ENCODE peak calls at places on chromosomes 2 and 18, in ten cellular contexts. S is HFFc6; U is brain microvascular endothelial cell; J is CD8-positive, alpha-beta T cell; I is uterus; E is AG04450; M is AG09309; P is left lung; T is progenitor cell of endocrine pancreas; Z is adrenal gland. O is an unnamed sample.

GRCh38 chr2:54722641-54723299 is 692 bp upstream of the EML6 start:
- DNase-seq in S (peak), U (no peak), J (no peak), I (no peak), E (no peak), M (peak), P (no peak), T (no peak), Z (peak), O (no peak)

GRCh38 chr2:123769001-123769400 is 256.1 kb upstream of the CNTNAP5 start:
- DNase-seq in S (no peak), U (no peak), J (no peak), I (no peak), E (no peak), M (no peak), P (no peak), T (no peak), Z (no peak), O (no peak)

GRCh38 chr2:111168528-111168929 is 47.8 kb downstream of the BCL2L11 start:
- DNase-seq in S (peak), U (peak), J (peak), I (peak), E (peak), M (peak), P (no peak), T (no peak), Z (peak), O (no peak)

GRCh38 chr2:215841175-215841816 is 172.1 kb downstream of the MREG start:
- DNase-seq in S (no peak), U (no peak), J (no peak), I (no peak), E (no peak), M (no peak), P (no peak), T (no peak), Z (no peak), O (no peak)

GRCh38 chr18:13548944-13549878 is 177.1 kb downstream of the FAM210A start:
- DNase-seq in S (no peak), U (no peak), J (peak), I (no peak), E (no peak), M (no peak), P (no peak), T (no peak), Z (no peak), O (no peak)

GRCh38 chr2:53505814-53506213 is 261.8 kb upstream of the CHAC2 start:
- DNase-seq in S (peak), U (no peak), J (no peak), I (no peak), E (no peak), M (no peak), P (no peak), T (no peak), Z (no peak), O (no peak)

GRCh38 chr2:45758018-45758417 is 106.5 kb downstream of the PRKCE start:
- DNase-seq in S (no peak), U (no peak), J (no peak), I (no peak), E (no peak), M (no peak), P (no peak), T (no peak), Z (no peak), O (no peak)

GRCh38 chr18:23354625-23355024 is 98.5 kb upstream of the RIOK3 start:
- DNase-seq in S (peak), U (peak), J (no peak), I (no peak), E (no peak), M (no peak), P (no peak), T (no peak), Z (no peak), O (no peak)

GRCh38 chr2:58638256-58638795 is 397.2 kb upstream of the FANCL start:
- DNase-seq in S (no peak), U (no peak), J (no peak), I (no peak), E (no peak), M (no peak), P (no peak), T (no peak), Z (no peak), O (no peak)

GRCh38 chr18:59145055-59145454 is 5.4 kb downstream of the SEC11C start:
- DNase-seq in S (no peak), U (no peak), J (no peak), I (no peak), E (no peak), M (no peak), P (no peak), T (no peak), Z (no peak), O (no peak)

GRCh38 chr2:222993920-222994650 is 57.9 kb upstream of the KCNE4 start:
- DNase-seq in S (peak), U (peak), J (no peak), I (peak), E (peak), M (peak), P (no peak), T (no peak), Z (peak), O (no peak)

GRCh38 chr2:31196622-31197021 is 20.7 kb downstream of the CAPN14 start:
- DNase-seq in S (no peak), U (no peak), J (no peak), I (no peak), E (no peak), M (no peak), P (no peak), T (no peak), Z (no peak), O (no peak)

GRCh38 chr2:217113496-217113895 is 253.6 kb upstream of the TNP1 start:
- DNase-seq in S (no peak), U (no peak), J (no peak), I (no peak), E (no peak), M (no peak), P (no peak), T (no peak), Z (no peak), O (no peak)

GRCh38 chr2:118837621-118838020 is 9.8 kb downstream of the EN1 start:
- DNase-seq in S (no peak), U (no peak), J (no peak), I (no peak), E (no peak), M (no peak), P (no peak), T (no peak), Z (no peak), O (no peak)

GRCh38 chr18:24009651-24010333 is 4.8 kb upstream of the TTC39C start:
- DNase-seq in S (no peak), U (no peak), J (peak), I (no peak), E (no peak), M (no peak), P (no peak), T (no peak), Z (no peak), O (no peak)

GRCh38 chr2:216335252-216335651 is 37.0 kb downstream of the MARCHF4 start:
- DNase-seq in S (no peak), U (no peak), J (no peak), I (no peak), E (no peak), M (no peak), P (no peak), T (no peak), Z (no peak), O (no peak)

GRCh38 chr2:228853151-228853550 is 417.9 kb downstream of the PID1 start:
- DNase-seq in S (no peak), U (no peak), J (no peak), I (no peak), E (no peak), M (no peak), P (no peak), T (no peak), Z (no peak), O (no peak)

GRCh38 chr2:159661286-159661685 is 44.9 kb upstream of the BAZ2B start:
- DNase-seq in S (peak), U (no peak), J (no peak), I (no peak), E (no peak), M (no peak), P (no peak), T (no peak), Z (no peak), O (no peak)

GRCh38 chr18:77082316-77082715 is 50.3 kb downstream of the MBP start:
- DNase-seq in S (no peak), U (no peak), J (no peak), I (no peak), E (no peak), M (no peak), P (no peak), T (no peak), Z (no peak), O (no peak)

GRCh38 chr2:204794624-204795023 is 249.3 kb downstream of the PARD3B start:
- DNase-seq in S (no peak), U (no peak), J (no peak), I (no peak), E (no peak), M (no peak), P (no peak), T (no peak), Z (no peak), O (no peak)

GRCh38 chr2:144935736-144936135 is 415.8 kb upstream of the ZEB2 start:
- DNase-seq in S (no peak), U (no peak), J (no peak), I (no peak), E (no peak), M (no peak), P (no peak), T (no peak), Z (no peak), O (no peak)

GRCh38 chr2:239720411-239721365 is 304.5 kb downstream of the NDUFA10 start:
- DNase-seq in S (no peak), U (no peak), J (peak), I (peak), E (no peak), M (no peak), P (no peak), T (no peak), Z (peak), O (no peak)

GRCh38 chr2:40367652-40368051 is 84.2 kb downstream of the SLC8A1 start:
- DNase-seq in S (peak), U (peak), J (no peak), I (no peak), E (no peak), M (no peak), P (no peak), T (no peak), Z (no peak), O (no peak)
- TF ChIP-seq CTCF in S (no peak), U (no peak), J (no peak), I (no peak), E (no peak), M (no peak), P (no peak), T (no peak), Z (no peak), O (no peak)

GRCh38 chr2:1458432-1458831 is 45.2 kb downstream of the TPO start:
- DNase-seq in S (no peak), U (no peak), J (no peak), I (no peak), E (no peak), M (no peak), P (no peak), T (no peak), Z (no peak), O (no peak)
- TF ChIP-seq CTCF in S (no peak), U (no peak), J (no peak), I (no peak), E (no peak), M (no peak), P (no peak), T (no peak), Z (no peak), O (no peak)

DNA sequence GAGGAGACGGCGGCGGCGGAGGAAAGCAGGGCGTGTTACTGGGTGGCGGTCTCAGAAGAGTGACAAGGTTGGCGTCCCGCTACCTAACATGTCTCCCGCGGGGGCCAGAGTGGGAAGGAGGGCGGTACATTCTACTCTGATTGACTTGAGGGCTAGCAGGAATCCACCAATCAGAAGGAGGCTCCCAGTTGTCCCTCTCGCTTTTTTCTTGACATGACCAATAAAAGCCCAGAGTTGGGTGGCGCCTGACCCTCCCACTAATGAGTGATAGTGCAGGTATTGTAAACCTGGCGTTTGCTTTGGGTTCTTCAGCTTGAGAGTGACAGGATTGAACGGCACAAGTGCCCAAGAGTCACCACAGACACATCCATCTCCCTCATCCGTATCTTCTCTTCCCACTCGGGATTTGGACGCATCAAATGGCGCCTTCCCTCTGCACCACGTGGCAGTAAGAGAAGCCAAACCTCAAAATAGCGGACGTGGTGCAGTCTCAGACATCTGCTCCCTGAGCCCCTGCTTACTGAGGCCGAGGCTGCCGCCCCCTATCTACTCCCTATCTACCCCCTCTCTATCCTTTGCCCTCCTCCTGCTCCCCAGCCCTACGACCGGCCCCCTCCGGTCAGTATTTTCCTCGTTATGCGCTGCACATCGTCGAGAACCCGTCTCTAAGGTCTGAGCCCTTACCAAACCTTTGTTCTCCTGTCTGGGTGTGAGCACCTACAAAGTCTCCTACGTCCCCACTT is 746 bp upstream of the FAM161A start:
- DNase-seq in S (peak), U (peak), J (peak), I (peak), E (peak), M (peak), P (peak), T (peak), Z (peak), O (peak)
- TF ChIP-seq CTCF in S (peak), U (no peak), J (no peak), I (no peak), E (no peak), M (no peak), P (no peak), T (no peak), Z (no peak), O (no peak)

GRCh38 chr2:100246163-100247145 is 75.8 kb downstream of the LONRF2 start:
- DNase-seq in S (no peak), U (no peak), J (no peak), I (no peak), E (no peak), M (no peak), P (no peak), T (no peak), Z (no peak), O (no peak)
- TF ChIP-seq CTCF in S (peak), U (peak), J (no peak), I (no peak), E (peak), M (peak), P (peak), T (peak), Z (peak), O (no peak)

DNA sequence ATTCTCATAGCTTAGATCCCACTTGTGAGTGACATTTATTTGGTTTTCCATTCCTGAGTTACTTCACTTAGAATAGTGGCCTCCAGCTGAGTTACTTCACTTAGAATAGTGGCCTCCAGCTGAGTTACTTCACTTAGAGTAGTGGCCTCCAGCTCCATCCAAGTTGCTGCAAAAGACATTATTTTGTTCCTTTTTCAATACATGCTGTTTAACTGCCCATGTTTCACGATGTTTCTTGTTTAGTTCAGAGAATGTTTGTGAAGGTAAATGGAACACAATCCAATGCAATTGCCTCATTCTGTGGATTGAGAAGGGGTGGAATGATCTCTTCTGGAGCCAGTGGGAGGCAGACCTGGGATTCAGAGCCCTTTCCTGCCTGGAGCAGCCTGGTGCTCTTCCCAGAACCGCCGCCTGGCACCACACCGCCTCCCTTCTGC is 273.5 kb upstream of the ATP5MC3 start:
- DNase-seq in S (no peak), U (no peak), J (no peak), I (no peak), E (no peak), M (no peak), P (no peak), T (no peak), Z (no peak), O (no peak)
- TF ChIP-seq CTCF in S (no peak), U (no peak), J (no peak), I (no peak), E (no peak), M (no peak), P (no peak), T (no peak), Z (no peak), O (no peak)

GRCh38 chr2:106847366-106847765 is 38.6 kb downstream of the ST6GAL2 start:
- DNase-seq in S (no peak), U (no peak), J (no peak), I (no peak), E (no peak), M (no peak), P (no peak), T (no peak), Z (no peak), O (no peak)

GRCh38 chr2:106849253-106849652 is 36.7 kb downstream of the ST6GAL2 start:
- DNase-seq in S (no peak), U (no peak), J (no peak), I (no peak), E (no peak), M (no peak), P (no peak), T (no peak), Z (no peak), O (no peak)

GRCh38 chr2:106851475-106851874 is 34.5 kb downstream of the ST6GAL2 start:
- DNase-seq in S (no peak), U (no peak), J (no peak), I (no peak), E (no peak), M (no peak), P (no peak), T (no peak), Z (no peak), O (no peak)

GRCh38 chr2:106851055-106851454 is 34.9 kb downstream of the ST6GAL2 start:
- DNase-seq in S (no peak), U (no peak), J (no peak), I (no peak), E (no peak), M (no peak), P (no peak), T (no peak), Z (no peak), O (no peak)

GRCh38 chr2:106852103-106852502 is 33.9 kb downstream of the ST6GAL2 start:
- DNase-seq in S (no peak), U (no peak), J (no peak), I (no peak), E (no peak), M (no peak), P (no peak), T (no peak), Z (no peak), O (no peak)
- TF ChIP-seq CTCF in S (no peak), U (no peak), J (no peak), I (no peak), E (no peak), M (no peak), P (no peak), T (no peak), Z (no peak), O (no peak)

GRCh38 chr18:68035709-68036522 is 519.4 kb upstream of the DSEL start:
- DNase-seq in S (no peak), U (no peak), J (no peak), I (no peak), E (no peak), M (no peak), P (no peak), T (no peak), Z (no peak), O (no peak)
- TF ChIP-seq CTCF in S (no peak), U (no peak), J (no peak), I (no peak), E (no peak), M (no peak), P (no peak), T (no peak), Z (no peak), O (no peak)